ENCODE peak calls at places on chromosomes 4 and X, in four cellular contexts. U is K562, O is HepG2, P is GM12878. I is an unnamed sample.

GRCh38 chr4:27010334-27010940 is 149.8 kb downstream of the STIM2 start:
- DNase-seq in O (peak), U (peak), P (peak), I (peak)

GRCh38 chrX:19334945-19335626 is 8.6 kb upstream of the PDHA1 start:
- DNase-seq in O (peak), U (peak), P (peak), I (peak)

GRCh38 chr4:8830611-8831200 is 40.9 kb downstream of the HMX1 start:
- DNase-seq in U (no peak), P (no peak), O (no peak), I (no peak)

GRCh38 chrX:44945736-44946135 is 72.7 kb downstream of the KDM6A start:
- DNase-seq in P (no peak), U (peak), O (peak), I (no peak)

GRCh38 chrX:150475466-150475865 is 93.0 kb upstream of the MTM1 start:
- DNase-seq in P (no peak), O (no peak), U (no peak), I (no peak)

GRCh38 chrX:24184018-24184417 is 34.5 kb downstream of the ZFX start:
- DNase-seq in U (no peak), O (no peak), P (no peak), I (no peak)

GRCh38 chr4:36414248-36414647 is 132.8 kb downstream of the DTHD1 start:
- DNase-seq in P (no peak), U (no peak), O (no peak), I (no peak)

GRCh38 chr4:10706236-10706635 is 21.7 kb upstream of the CLNK start:
- DNase-seq in O (no peak), U (no peak), P (no peak), I (no peak)

GRCh38 chr4:24601121-24601520 is 16.8 kb upstream of the DHX15 start:
- DNase-seq in O (no peak), U (no peak), P (no peak), I (no peak)

GRCh38 chrX:40867352-40867751 is 132.0 kb upstream of the MED14 start:
- DNase-seq in O (peak), U (no peak), P (no peak), I (no peak)

GRCh38 chr4:2045518-2045951 is 13.6 kb upstream of the NAT8L start:
- DNase-seq in O (no peak), P (no peak), U (no peak), I (no peak)

GRCh38 chr4:52051615-52052474 is 741 bp downstream of the SPATA18 start:
- DNase-seq in U (no peak), O (peak), P (no peak), I (peak)

GRCh38 chrX:111519215-111519614 is 7.8 kb downstream of the SERTM2 start:
- DNase-seq in P (no peak), O (no peak), U (no peak), I (no peak)

GRCh38 chr4:6422105-6422504 is 50.3 kb downstream of the PPP2R2C start:
- DNase-seq in P (no peak), O (no peak), U (no peak), I (no peak)

GRCh38 chr4:177485528-177485927 is 43.3 kb upstream of the AGA start:
- DNase-seq in O (no peak), U (no peak), P (no peak), I (no peak)

GRCh38 chrX:56785442-56785841 is 56.4 kb downstream of the NBDY start:
- DNase-seq in O (no peak), P (no peak), U (no peak), I (no peak)

GRCh38 chr4:12692815-12693214 is 791.3 kb downstream of the RAB28 start:
- DNase-seq in P (no peak), O (no peak), U (no peak), I (no peak)

GRCh38 chrX:24027985-24028384 is 999 bp upstream of the KLHL15 start:
- DNase-seq in O (no peak), U (no peak), P (no peak), I (no peak)

GRCh38 chr4:158578476-158578875 is 56.8 kb downstream of the RXFP1 start:
- DNase-seq in U (peak), P (no peak), O (peak), I (no peak)

GRCh38 chrX:101219840-101220191 is 230 bp downstream of the DRP2 start:
- DNase-seq in P (no peak), U (no peak), O (no peak), I (no peak)

GRCh38 chrX:11395859-11396258 is 102.6 kb downstream of the AMELX start:
- DNase-seq in U (no peak), O (no peak), P (no peak), I (no peak)

GRCh38 chr4:78552398-78553396 is 1.1 kb downstream of the ANXA3 start:
- DNase-seq in U (no peak), P (no peak), O (peak), I (peak)

GRCh38 chr4:153467154-153467896 is 1.2 kb downstream of the TMEM131L start:
- DNase-seq in O (peak), P (peak), U (peak), I (peak)

GRCh38 chrX:107503996-107504395 is 54.5 kb downstream of the FRMPD3 start:
- DNase-seq in U (no peak), O (no peak), P (no peak), I (no peak)

GRCh38 chr4:64330143-64330542 is 79.1 kb downstream of the TECRL start:
- DNase-seq in O (no peak), U (no peak), P (no peak), I (no peak)

GRCh38 chrX:68273887-68274286 is 159.4 kb downstream of the OPHN1 start:
- DNase-seq in P (no peak), O (no peak), U (no peak), I (peak)

GRCh38 chrX:109890910-109891502 is 111.9 kb upstream of the TMEM164 start:
- DNase-seq in P (no peak), O (peak), U (peak), I (peak)

GRCh38 chr4:42150653-42151567 is 1.5 kb downstream of the BEND4 start:
- DNase-seq in O (no peak), P (no peak), U (no peak), I (peak)

GRCh38 chr4:8439914-8440490 is 521 bp downstream of the ACOX3 start:
- DNase-seq in U (no peak), P (no peak), O (peak), I (no peak)

GRCh38 chr4:90030953-90031352 is 96.2 kb upstream of the CCSER1 start:
- DNase-seq in U (no peak), P (no peak), O (no peak), I (peak)

GRCh38 chrX:106263817-106264216 is 95.7 kb downstream of the PWWP3B start:
- DNase-seq in O (no peak), P (no peak), U (no peak), I (no peak)

GRCh38 chr4:41865981-41866798 is 69.0 kb upstream of the TMEM33 start:
- DNase-seq in P (no peak), O (no peak), U (no peak), I (peak)

GRCh38 chr4:183966371-183966770 is 61.3 kb downstream of the STOX2 start:
- DNase-seq in U (no peak), P (no peak), O (no peak), I (no peak)

GRCh38 chr4:84948056-84948455 is 18.4 kb downstream of the WDFY3 start:
- DNase-seq in P (no peak), U (no peak), O (no peak), I (no peak)

GRCh38 chrX:73839152-73839551 is 276.2 kb downstream of the CHIC1 start:
- DNase-seq in O (no peak), P (no peak), U (no peak), I (no peak)

GRCh38 chrX:73838123-73838522 is 275.1 kb downstream of the CHIC1 start:
- DNase-seq in U (no peak), O (no peak), P (no peak), I (no peak)

GRCh38 chrX:73840120-73840924 is 277.3 kb downstream of the CHIC1 start:
- DNase-seq in O (no peak), P (no peak), U (no peak), I (no peak)

GRCh38 chrX:73842541-73843234 is 279.7 kb downstream of the CHIC1 start:
- DNase-seq in U (no peak), P (no peak), O (no peak), I (no peak)

DNA sequence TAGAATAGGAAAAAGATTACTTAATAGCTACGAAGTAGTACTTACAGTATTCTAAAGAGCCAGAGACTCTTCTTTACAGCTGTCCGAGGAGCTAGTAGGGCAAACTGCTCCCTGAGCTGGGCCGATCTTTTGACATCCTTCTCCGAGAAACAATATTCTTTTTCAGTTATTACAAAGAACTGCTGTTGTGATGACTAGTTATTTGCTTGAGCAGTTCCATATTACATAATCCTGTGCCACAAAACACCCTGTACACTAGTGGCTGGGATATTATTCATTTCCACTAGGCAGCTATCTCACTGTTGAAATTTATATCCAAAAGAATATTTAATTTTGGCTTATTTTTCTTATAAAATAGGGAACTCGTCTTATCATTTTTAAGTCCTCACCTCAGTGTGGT is 278.3 kb downstream of the CHIC1 start:
- DNase-seq in P (no peak), U (no peak), O (no peak), I (no peak)
- TF ChIP-seq TCF7 in P (no peak), U (no peak), O (no peak), I (no peak)

DNA sequence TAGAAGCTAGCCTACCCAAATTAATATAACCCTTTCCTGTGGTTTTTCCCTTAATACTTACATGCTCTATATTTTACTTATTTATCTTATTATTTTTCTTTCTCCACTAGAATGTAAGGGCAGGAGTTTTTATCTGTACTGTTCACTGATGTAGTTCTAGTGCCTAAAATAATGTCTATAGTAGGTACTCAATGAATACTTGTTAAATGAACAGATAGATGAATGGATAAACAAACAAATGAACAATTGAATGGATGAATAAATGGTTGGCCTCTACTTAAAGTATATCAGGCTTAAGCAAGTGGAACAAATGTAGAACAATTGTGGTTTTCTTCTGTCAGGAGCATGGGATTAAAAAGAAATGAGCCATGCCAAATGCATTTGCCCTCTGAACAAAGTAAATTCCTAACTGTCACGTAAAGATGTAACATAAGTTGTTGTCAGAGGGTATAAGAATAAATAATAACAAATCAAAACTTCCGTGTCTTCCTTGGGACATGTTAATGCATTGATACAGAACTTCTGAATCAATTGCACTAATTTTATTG is 54.1 kb downstream of the SYTL5 start:
- DNase-seq in U (no peak), O (no peak), P (no peak), I (no peak)
- TF ChIP-seq ESRRA in U (no peak), O (no peak), P (no peak), I (no peak)

GRCh38 chr4:54954656-54955388 is 170.6 kb downstream of the KDR start:
- DNase-seq in U (no peak), P (no peak), O (no peak), I (no peak)
- TF ChIP-seq MAX in U (no peak), P (no peak), O (no peak), I (no peak)

DNA sequence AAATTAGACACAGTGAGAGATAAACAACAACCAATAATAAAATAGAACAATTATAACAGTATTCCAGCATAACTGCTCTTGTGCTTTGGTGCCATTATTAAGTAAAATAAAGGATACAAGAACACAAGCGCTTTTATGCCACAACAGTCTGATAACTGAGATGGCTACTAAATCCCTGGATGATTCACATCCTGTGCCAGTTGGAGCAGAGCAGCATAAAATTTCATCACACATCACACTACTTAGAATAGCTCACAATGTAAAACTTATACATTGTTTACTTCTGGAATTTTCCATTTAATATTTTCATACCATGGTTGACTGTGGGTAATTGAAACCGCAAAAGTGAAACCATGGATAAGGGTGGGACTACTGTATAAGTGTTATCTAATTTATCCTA is 399.9 kb upstream of the CNKSR2 start:
- DNase-seq in U (no peak), P (no peak), O (no peak), I (no peak)
- TF ChIP-seq TCF7 in U (no peak), P (no peak), O (no peak), I (no peak)

GRCh38 chr4:83558059-83558648 is 22.2 kb downstream of the GPAT3 start:
- DNase-seq in O (no peak), P (no peak), U (no peak), I (no peak)

GRCh38 chr4:83556836-83557235 is 20.9 kb downstream of the GPAT3 start:
- DNase-seq in O (no peak), P (no peak), U (no peak), I (no peak)

GRCh38 chr4:83556006-83556712 is 20.3 kb downstream of the GPAT3 start:
- DNase-seq in O (no peak), P (no peak), U (no peak), I (no peak)

GRCh38 chr4:83560523-83560922 is 24.6 kb downstream of the GPAT3 start:
- DNase-seq in O (no peak), P (no peak), U (no peak), I (no peak)

DNA sequence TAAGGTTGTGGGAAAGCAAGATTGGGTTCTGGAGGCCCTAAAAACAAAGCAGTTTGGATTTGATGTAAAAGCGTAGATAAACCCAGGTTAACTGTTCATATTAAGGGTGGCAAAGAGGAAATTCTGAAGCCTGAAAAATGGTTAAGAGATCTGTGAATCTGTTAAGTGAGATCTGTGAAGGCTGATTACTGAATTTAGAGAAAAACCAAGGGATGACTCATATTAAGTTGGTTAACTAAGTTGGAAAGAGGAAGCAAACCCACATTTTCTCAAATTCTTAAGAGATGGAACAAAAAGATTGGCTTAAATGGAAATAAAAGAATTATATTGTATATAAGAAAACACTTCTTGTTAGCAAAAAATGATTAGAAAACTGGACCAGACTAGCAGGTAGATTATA is 22.8 kb downstream of the GPAT3 start:
- DNase-seq in O (no peak), U (no peak), P (no peak), I (no peak)
- TF ChIP-seq ESRRA in O (no peak), U (no peak), P (no peak), I (no peak)

DNA sequence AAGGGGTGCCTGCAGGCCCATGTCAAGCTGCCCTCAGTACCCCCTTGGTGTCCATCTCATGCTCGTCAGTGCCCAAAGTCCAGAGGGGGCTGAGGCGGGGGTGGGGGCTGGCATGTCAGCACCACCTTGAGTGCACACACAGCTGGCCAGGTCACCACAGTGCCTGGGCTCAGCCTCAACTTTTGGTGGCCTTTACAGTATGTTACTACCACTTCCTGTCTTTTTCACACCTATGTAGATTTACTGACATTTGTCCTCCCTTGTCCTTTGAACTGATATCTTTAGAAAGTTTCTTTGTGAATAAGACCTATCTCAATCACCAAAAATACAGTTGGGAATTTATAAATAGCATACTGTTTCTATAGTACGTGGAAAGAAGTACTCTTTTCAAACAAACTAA is 58.7 kb upstream of the NPNT start:
- DNase-seq in O (no peak), P (no peak), U (no peak), I (no peak)
- TF ChIP-seq MAX in O (no peak), P (no peak), U (no peak), I (no peak)